ENCODE peak calls at places on chromosomes 12 and 14, in six cellular contexts. One of them, this sample, is unnamed. For H3K9me3, the result is how much of the 10 kb centered on the place peaks cover.

GRCh38 chr12:92470608-92471021 is 232.2 kb upstream of the PLEKHG7 start:
- DNase-seq in GM12878: peak
- DNase-seq in HepG2: no peak
- DNase-seq in K562: no peak
- DNase-seq in SK-N-SH: no peak
- DNase-seq in H1: no peak
- DNase-seq in this sample: no peak

GRCh38 chr12:78402366-78403134 is 462.0 kb upstream of the SYT1 start:
- DNase-seq in GM12878: no peak
- DNase-seq in HepG2: no peak
- DNase-seq in K562: no peak
- DNase-seq in SK-N-SH: peak
- DNase-seq in H1: no peak
- DNase-seq in this sample: no peak

GRCh38 chr12:42086021-42086420 is 58.7 kb downstream of the GXYLT1 start:
- DNase-seq in GM12878: no peak
- DNase-seq in HepG2: no peak
- DNase-seq in K562: no peak
- DNase-seq in SK-N-SH: no peak
- DNase-seq in H1: no peak
- DNase-seq in this sample: no peak

GRCh38 chr12:129877383-129877782 is 26.4 kb downstream of the TMEM132D start:
- DNase-seq in GM12878: no peak
- DNase-seq in HepG2: no peak
- DNase-seq in K562: no peak
- DNase-seq in SK-N-SH: no peak
- DNase-seq in H1: no peak
- DNase-seq in this sample: no peak

GRCh38 chr14:101174522-101174838 is 271.0 kb upstream of the RTL1 start:
- DNase-seq in GM12878: no peak
- DNase-seq in HepG2: no peak
- DNase-seq in K562: no peak
- DNase-seq in SK-N-SH: peak
- DNase-seq in H1: no peak
- DNase-seq in this sample: no peak

GRCh38 chr12:47752552-47752951 is 6.1 kb downstream of the RAPGEF3 start:
- DNase-seq in GM12878: no peak
- DNase-seq in HepG2: no peak
- DNase-seq in K562: no peak
- DNase-seq in SK-N-SH: no peak
- DNase-seq in H1: no peak
- DNase-seq in this sample: no peak

GRCh38 chr14:26290007-26290530 is 307.8 kb downstream of the NOVA1 start:
- DNase-seq in GM12878: no peak
- DNase-seq in HepG2: no peak
- DNase-seq in K562: no peak
- DNase-seq in SK-N-SH: no peak
- DNase-seq in H1: no peak
- DNase-seq in this sample: no peak

GRCh38 chr14:64114166-64114565 is 180.0 kb downstream of the ESR2 start:
- DNase-seq in GM12878: no peak
- DNase-seq in HepG2: no peak
- DNase-seq in K562: no peak
- DNase-seq in SK-N-SH: no peak
- DNase-seq in H1: no peak
- DNase-seq in this sample: no peak

GRCh38 chr12:93563807-93564538 is 8.5 kb upstream of the SOCS2 start:
- DNase-seq in GM12878: no peak
- DNase-seq in HepG2: peak
- DNase-seq in K562: peak
- DNase-seq in SK-N-SH: no peak
- DNase-seq in H1: no peak
- DNase-seq in this sample: peak

GRCh38 chr14:102201369-102201748 is 61.7 kb downstream of the WDR20 start:
- DNase-seq in GM12878: peak
- DNase-seq in HepG2: no peak
- DNase-seq in K562: no peak
- DNase-seq in SK-N-SH: no peak
- DNase-seq in H1: no peak
- DNase-seq in this sample: no peak

GRCh38 chr12:32437095-32437515 is 37.7 kb downstream of the FGD4 start:
- DNase-seq in GM12878: no peak
- DNase-seq in HepG2: peak
- DNase-seq in K562: no peak
- DNase-seq in SK-N-SH: no peak
- DNase-seq in H1: no peak
- DNase-seq in this sample: peak

GRCh38 chr12:32024884-32025599 is 65.8 kb downstream of the RESF1 start:
- DNase-seq in GM12878: no peak
- DNase-seq in HepG2: peak
- DNase-seq in K562: peak
- DNase-seq in SK-N-SH: no peak
- DNase-seq in H1: no peak
- DNase-seq in this sample: no peak

GRCh38 chr14:58193542-58193941 is 6.4 kb upstream of the ACTR10 start:
- DNase-seq in GM12878: no peak
- DNase-seq in HepG2: no peak
- DNase-seq in K562: no peak
- DNase-seq in SK-N-SH: no peak
- DNase-seq in H1: no peak
- DNase-seq in this sample: peak

GRCh38 chr12:26773313-26774104 is 59.5 kb downstream of the ITPR2 start:
- DNase-seq in GM12878: no peak
- DNase-seq in HepG2: no peak
- DNase-seq in K562: no peak
- DNase-seq in SK-N-SH: no peak
- DNase-seq in H1: no peak
- DNase-seq in this sample: no peak

GRCh38 chr12:3795096-3795799 is 42.3 kb upstream of the CRACR2A start:
- DNase-seq in GM12878: no peak
- DNase-seq in HepG2: peak
- DNase-seq in K562: no peak
- DNase-seq in SK-N-SH: no peak
- DNase-seq in H1: no peak
- DNase-seq in this sample: no peak

GRCh38 chr14:68548194-68549056 is 244.4 kb downstream of the ZFP36L1 start:
- DNase-seq in GM12878: no peak
- DNase-seq in HepG2: no peak
- DNase-seq in K562: no peak
- DNase-seq in SK-N-SH: peak
- DNase-seq in H1: peak
- DNase-seq in this sample: peak

GRCh38 chr12:70910666-70911065 is 9.9 kb downstream of the PTPRR start:
- DNase-seq in GM12878: no peak
- DNase-seq in HepG2: no peak
- DNase-seq in K562: no peak
- DNase-seq in SK-N-SH: no peak
- DNase-seq in H1: no peak
- DNase-seq in this sample: no peak

GRCh38 chr12:104218935-104219334 is 3.4 kb downstream of the TXNRD1 start:
- DNase-seq in GM12878: no peak
- DNase-seq in HepG2: no peak
- DNase-seq in K562: no peak
- DNase-seq in SK-N-SH: no peak
- DNase-seq in H1: no peak
- DNase-seq in this sample: no peak

GRCh38 chr12:13176257-13176656 is 20.3 kb upstream of the EMP1 start:
- DNase-seq in GM12878: no peak
- DNase-seq in HepG2: no peak
- DNase-seq in K562: no peak
- DNase-seq in SK-N-SH: no peak
- DNase-seq in H1: peak
- DNase-seq in this sample: no peak

GRCh38 chr12:72256725-72257124 is 15.4 kb upstream of the TRHDE start:
- DNase-seq in GM12878: no peak
- DNase-seq in HepG2: no peak
- DNase-seq in K562: no peak
- DNase-seq in SK-N-SH: no peak
- DNase-seq in H1: no peak
- DNase-seq in this sample: no peak

GRCh38 chr14:91897121-91897701 is 29.9 kb upstream of the TC2N start:
- DNase-seq in GM12878: no peak
- DNase-seq in HepG2: no peak
- DNase-seq in K562: no peak
- DNase-seq in SK-N-SH: no peak
- DNase-seq in H1: no peak
- DNase-seq in this sample: peak

GRCh38 chr12:67759829-67760228 is 111.3 kb downstream of the DYRK2 start:
- DNase-seq in GM12878: no peak
- DNase-seq in HepG2: no peak
- DNase-seq in K562: no peak
- DNase-seq in SK-N-SH: no peak
- DNase-seq in H1: no peak
- DNase-seq in this sample: no peak

GRCh38 chr14:87153391-87153790 is 839.6 kb downstream of the GALC start:
- DNase-seq in GM12878: no peak
- DNase-seq in HepG2: no peak
- DNase-seq in K562: no peak
- DNase-seq in SK-N-SH: no peak
- DNase-seq in H1: no peak
- DNase-seq in this sample: no peak

GRCh38 chr12:105861232-105861631 is 277.5 kb downstream of the NUAK1 start:
- DNase-seq in GM12878: no peak
- DNase-seq in HepG2: no peak
- DNase-seq in K562: no peak
- DNase-seq in SK-N-SH: no peak
- DNase-seq in H1: no peak
- DNase-seq in this sample: no peak

DNA sequence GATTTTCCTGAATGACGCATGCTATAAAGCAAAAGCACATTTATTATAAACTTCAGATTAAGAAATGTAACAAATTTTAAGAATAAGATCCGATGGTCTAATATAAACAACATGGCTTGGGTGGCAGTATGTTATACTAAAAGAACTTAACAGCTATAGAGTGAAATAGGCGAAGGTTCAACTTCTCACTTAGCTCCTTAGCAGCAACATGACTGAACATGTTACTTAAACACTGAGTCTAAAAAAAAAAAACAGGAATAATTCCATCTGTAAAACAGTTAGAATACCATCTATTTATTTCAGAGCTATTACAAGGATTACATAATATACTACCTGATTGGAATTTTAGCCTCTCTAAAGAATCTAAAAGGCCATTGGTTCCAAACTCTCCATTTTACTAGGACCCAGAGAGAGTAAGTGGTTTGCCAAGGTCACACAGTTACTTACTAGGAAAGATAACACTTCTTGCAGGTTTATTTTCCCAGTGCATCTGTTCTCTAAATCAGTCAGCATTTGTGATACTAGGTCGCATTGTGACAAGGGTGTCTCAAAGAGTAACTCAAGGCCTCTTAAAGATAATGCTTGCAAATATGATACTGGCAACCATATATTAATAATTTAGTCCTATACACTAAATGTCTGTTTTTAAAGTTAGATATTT is 14.8 kb downstream of the OSBPL8 start:
- DNase-seq in GM12878: no peak
- DNase-seq in HepG2: no peak
- DNase-seq in K562: no peak
- DNase-seq in SK-N-SH: no peak
- DNase-seq in H1: no peak
- DNase-seq in this sample: no peak
- TF ChIP-seq CHD2 in GM12878: no peak
- TF ChIP-seq CHD2 in HepG2: no peak
- TF ChIP-seq CHD2 in K562: no peak
- TF ChIP-seq CHD2 in SK-N-SH: no peak
- TF ChIP-seq CHD2 in H1: no peak
- TF ChIP-seq CHD2 in this sample: no peak

GRCh38 chr12:34097213-34097612 is 74.9 kb downstream of the ALG10 start:
- DNase-seq in GM12878: no peak
- DNase-seq in HepG2: no peak
- DNase-seq in K562: no peak
- DNase-seq in SK-N-SH: no peak
- DNase-seq in H1: no peak
- DNase-seq in this sample: no peak
- H3K9me3 ChIP-seq in GM12878: under half
- H3K9me3 ChIP-seq in HepG2: under half
- H3K9me3 ChIP-seq in K562: under half
- H3K9me3 ChIP-seq in SK-N-SH: under half
- H3K9me3 ChIP-seq in H1: under half
- H3K9me3 ChIP-seq in this sample: under half

DNA sequence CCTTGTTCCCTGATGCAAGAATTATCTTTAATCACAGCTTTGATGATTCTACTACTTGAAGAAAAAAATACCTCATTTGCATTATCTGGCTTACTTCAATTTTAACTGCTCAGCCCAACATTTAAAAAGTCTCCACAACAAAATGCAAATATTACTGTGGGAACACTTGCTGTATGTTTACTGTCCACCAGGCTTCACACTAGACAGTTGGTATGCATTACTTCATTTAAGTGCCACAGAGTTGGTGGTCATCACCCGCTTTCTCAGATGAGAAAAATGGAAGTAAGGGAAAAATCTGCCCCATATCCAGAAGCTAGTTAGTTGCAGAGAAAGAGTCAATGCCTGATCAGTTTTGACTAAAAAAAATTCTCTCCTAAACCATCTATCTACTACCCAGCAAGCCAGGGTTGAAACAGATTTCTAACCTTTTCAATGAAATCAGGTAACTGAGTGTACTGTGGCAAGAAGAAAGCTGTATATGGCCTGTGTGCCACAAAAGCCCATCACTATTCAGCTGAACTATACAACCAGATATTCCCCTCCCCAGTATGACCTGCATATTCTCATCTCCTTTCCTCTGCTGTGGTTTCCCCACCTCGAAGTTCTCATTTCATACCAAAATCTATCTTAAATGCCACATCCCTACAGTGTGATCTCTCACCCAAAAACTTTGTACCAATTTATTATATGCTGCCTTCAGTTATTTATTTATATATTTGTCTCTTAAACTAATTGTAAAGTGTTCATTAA is 90.3 kb downstream of the ATP2B1 start:
- DNase-seq in GM12878: no peak
- DNase-seq in HepG2: no peak
- DNase-seq in K562: no peak
- DNase-seq in SK-N-SH: no peak
- DNase-seq in H1: no peak
- DNase-seq in this sample: no peak
- TF ChIP-seq CTCF in GM12878: no peak
- TF ChIP-seq CTCF in HepG2: no peak
- TF ChIP-seq CTCF in K562: peak
- TF ChIP-seq CTCF in SK-N-SH: no peak
- TF ChIP-seq CTCF in H1: no peak
- TF ChIP-seq CTCF in this sample: no peak

DNA sequence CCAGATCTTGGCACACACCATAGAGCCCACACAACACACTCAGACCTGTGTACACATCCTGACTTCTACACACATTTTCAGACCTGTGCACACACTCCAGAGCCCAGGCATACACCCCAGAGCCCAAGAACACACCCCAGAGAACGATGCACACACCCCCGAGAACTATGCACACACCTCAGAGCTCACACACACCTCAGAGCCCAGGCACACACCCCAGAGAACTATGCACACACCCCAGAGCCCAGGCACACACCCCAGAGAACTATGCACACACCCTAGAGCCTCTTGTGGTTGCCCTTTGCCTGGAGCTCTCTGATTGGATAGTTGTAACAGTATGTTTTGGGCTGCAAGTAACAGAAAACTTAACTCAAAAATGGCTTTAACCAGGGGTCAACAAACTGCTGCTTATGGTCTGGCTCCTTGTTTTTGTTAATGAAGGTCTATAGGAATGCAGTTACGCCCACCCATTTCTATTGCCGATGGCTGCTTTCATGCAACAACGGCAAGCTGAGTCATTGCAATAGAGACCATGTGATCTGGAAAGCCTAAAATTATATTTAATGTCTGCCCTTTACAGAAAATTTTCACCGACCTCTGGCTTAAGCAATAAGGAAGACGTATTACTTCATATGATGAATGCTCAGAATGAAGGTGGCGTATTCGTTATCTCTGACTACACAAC is 66.0 kb upstream of the NCOR2 start:
- DNase-seq in GM12878: no peak
- DNase-seq in HepG2: no peak
- DNase-seq in K562: no peak
- DNase-seq in SK-N-SH: no peak
- DNase-seq in H1: no peak
- DNase-seq in this sample: peak
- TF ChIP-seq CHD2 in GM12878: no peak
- TF ChIP-seq CHD2 in HepG2: no peak
- TF ChIP-seq CHD2 in K562: no peak
- TF ChIP-seq CHD2 in SK-N-SH: no peak
- TF ChIP-seq CHD2 in H1: no peak
- TF ChIP-seq CHD2 in this sample: no peak

This sample was measured in A549.